ENCODE peak calls at places on chromosomes 2 and 18, in ten cellular contexts. Q, K, B, D, T, W, N, Y, F and O are unnamed samples.

GRCh38 chr18:58616446-58616845 is 12.4 kb downstream of the ALPK2 start:
- DNase-seq in W (no peak), N (no peak), T (no peak), K (no peak), F (no peak), Y (no peak), D (no peak), Q (no peak), B (no peak), O (no peak)

GRCh38 chr2:218873359-218874194 is 7.1 kb upstream of the WNT10A start:
- DNase-seq in Y (no peak), K (no peak), Q (peak; percentile 41), T (no peak), F (no peak), W (no peak), D (no peak), N (peak; percentile 67), B (no peak), O (no peak)

GRCh38 chr2:10125842-10126596 is 3.5 kb downstream of the RRM2 start:
- DNase-seq in N (no peak), T (no peak), F (no peak), W (no peak), B (no peak), Q (no peak), D (no peak), Y (no peak), K (no peak), O (no peak)

GRCh38 chr2:72204156-72204781 is 56.6 kb upstream of the CYP26B1 start:
- DNase-seq in F (no peak), N (no peak), Y (no peak), D (no peak), B (no peak), Q (no peak), K (no peak), W (no peak), T (no peak), O (no peak)

GRCh38 chr18:8657050-8657820 is 48.0 kb downstream of the RAB12 start:
- DNase-seq in Q (no peak), D (no peak), W (no peak), B (no peak), T (no peak), F (no peak), K (no peak), Y (no peak), N (no peak), O (no peak)

GRCh38 chr2:74762789-74763188 is 71.1 kb upstream of the HK2 start:
- DNase-seq in Q (no peak), F (no peak), K (no peak), B (no peak), Y (no peak), N (no peak), D (no peak), T (no peak), W (no peak), O (no peak)

GRCh38 chr2:222627764-222628163 is 28.1 kb downstream of the FARSB start:
- DNase-seq in K (no peak), W (no peak), Y (peak; percentile 58), T (no peak), B (no peak), D (no peak), F (no peak), N (no peak), Q (no peak), O (no peak)

GRCh38 chr2:125408839-125409502 is 1247.0 kb upstream of the GYPC start:
- DNase-seq in D (no peak), B (no peak), N (no peak), Q (no peak), Y (no peak), F (no peak), T (no peak), W (no peak), K (no peak), O (no peak)

GRCh38 chr2:18154259-18154658 is 275.8 kb downstream of the KCNS3 start:
- DNase-seq in K (no peak), Y (no peak), D (no peak), Q (no peak), N (no peak), W (no peak), F (no peak), B (no peak), T (no peak), O (no peak)

GRCh38 chr2:226756131-226756530 is 43.5 kb downstream of the IRS1 start:
- DNase-seq in W (no peak), N (no peak), D (no peak), Q (no peak), B (no peak), Y (peak; percentile 94), F (no peak), K (no peak), T (no peak), O (peak; percentile 16)

GRCh38 chr2:228329279-228329678 is 147.8 kb upstream of the SPHKAP start:
- DNase-seq in F (no peak), Y (no peak), K (no peak), N (no peak), D (no peak), T (no peak), B (no peak), Q (no peak), W (peak; percentile 52), O (no peak)

GRCh38 chr2:56313541-56313940 is 129.8 kb downstream of the CCDC85A start:
- DNase-seq in F (no peak), Q (no peak), B (no peak), N (no peak), T (no peak), W (no peak), D (no peak), K (no peak), Y (no peak), O (no peak)

GRCh38 chr2:239349448-239350135 is 51.2 kb downstream of the HDAC4 start:
- DNase-seq in K (no peak), Y (no peak), D (peak; percentile 61), B (no peak), F (no peak), N (no peak), W (no peak), Q (no peak), T (no peak), O (no peak)

GRCh38 chr18:57095884-57096283 is 51.0 kb upstream of the BOD1L2 start:
- DNase-seq in T (no peak), Y (no peak), B (no peak), D (no peak), K (no peak), W (no peak), N (no peak), Q (no peak), F (no peak), O (no peak)

DNA sequence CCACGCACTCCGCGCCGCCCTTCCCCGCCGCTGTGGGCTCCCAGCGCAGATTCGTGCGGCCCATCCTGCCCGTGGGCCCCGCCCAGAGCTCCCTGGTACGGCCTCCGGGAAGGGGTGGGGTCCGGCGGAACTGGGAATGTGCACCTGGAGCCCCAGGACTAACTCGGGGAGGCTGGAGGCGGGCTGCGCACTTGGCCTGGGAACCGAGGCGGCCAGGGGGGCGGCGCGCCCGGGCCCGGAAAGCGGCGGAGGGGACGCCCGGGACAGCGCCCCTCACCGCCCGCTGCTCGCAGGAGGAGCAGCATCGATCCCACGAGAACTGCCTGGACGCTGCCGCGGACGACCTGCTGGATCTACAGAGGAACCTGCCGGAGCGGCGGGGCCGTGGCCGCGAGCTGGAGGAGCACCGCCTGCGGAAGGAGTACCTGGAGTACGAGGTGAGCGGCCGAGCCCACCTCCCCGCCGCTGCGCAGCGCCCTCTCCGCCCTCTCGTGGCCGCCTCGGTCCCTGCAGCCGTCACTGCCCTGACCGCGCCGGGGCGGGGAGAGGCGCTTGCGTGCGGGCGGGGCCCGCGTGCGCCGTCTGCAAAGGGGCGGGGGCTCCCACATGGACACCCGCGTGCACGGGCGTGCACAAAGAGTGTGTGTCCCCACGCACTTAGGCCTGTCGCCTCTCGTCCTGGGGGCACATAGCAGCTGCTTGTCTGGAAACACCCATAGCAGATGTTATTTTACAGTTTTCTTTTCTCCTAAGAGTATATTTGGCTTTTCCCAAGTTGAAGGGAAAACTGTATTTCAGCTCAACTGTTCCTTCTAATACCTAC is 25.2 kb downstream of the PSD4 start:
- DNase-seq in W (peak; percentile 82), F (no peak), N (peak; percentile 92), T (peak; percentile 89), K (no peak), Y (peak; percentile 55), D (peak; percentile 83), Q (peak; percentile 89), B (no peak), O (peak; percentile 94)
- TF ChIP-seq CTCF in W (peak; percentile 89), F (peak; percentile 93), N (peak; percentile 93), T (peak; percentile 86), K (peak; percentile 95), Y (peak; percentile 41), D (peak; percentile 84), Q (peak; percentile 79), B (peak; percentile 93), O (peak; percentile 97)

GRCh38 chr2:63189026-63189425 is 138.4 kb downstream of the OTX1 start:
- DNase-seq in Y (peak; percentile 60), N (peak; percentile 29), D (no peak), F (no peak), W (no peak), B (no peak), Q (peak; percentile 63), K (no peak), T (no peak), O (peak; percentile 68)
- TF ChIP-seq CTCF in Y (peak; percentile 97), N (peak; percentile 54), D (no peak), F (no peak), W (no peak), B (peak; percentile 68), Q (peak; percentile 71), K (no peak), T (peak; percentile 17), O (peak; percentile 85)

GRCh38 chr2:152468832-152469692 is 134.1 kb downstream of the FMNL2 start:
- DNase-seq in W (no peak), B (no peak), D (no peak), N (no peak), T (no peak), Q (no peak), K (no peak), Y (peak; percentile 57), F (no peak), O (no peak)
- TF ChIP-seq CTCF in W (no peak), B (no peak), D (no peak), N (no peak), T (no peak), Q (no peak), K (no peak), Y (no peak), F (no peak), O (no peak)

GRCh38 chr2:144332356-144333143 is 187.4 kb downstream of the ZEB2 start:
- DNase-seq in F (peak; percentile 17), K (peak; percentile 90), T (peak; percentile 89), Y (peak; percentile 80), D (peak; percentile 94), B (no peak), N (peak; percentile 89), Q (peak; percentile 84), W (peak; percentile 91), O (peak; percentile 94)

GRCh38 chr2:144329472-144329871 is 190.4 kb downstream of the ZEB2 start:
- DNase-seq in B (no peak), K (no peak), W (no peak), N (no peak), Y (no peak), F (no peak), D (no peak), Q (no peak), T (no peak), O (no peak)

GRCh38 chr2:144333144-144333555 is 186.8 kb downstream of the ZEB2 start:
- DNase-seq in T (no peak), F (no peak), N (no peak), B (no peak), W (no peak), Y (no peak), K (no peak), D (no peak), Q (no peak), O (no peak)

GRCh38 chr2:144330951-144331651 is 188.8 kb downstream of the ZEB2 start:
- DNase-seq in W (no peak), B (no peak), T (no peak), N (peak; percentile 2), D (no peak), Q (no peak), Y (peak; percentile 19), F (no peak), K (no peak), O (no peak)

GRCh38 chr2:144331652-144332355 is 188.1 kb downstream of the ZEB2 start:
- DNase-seq in Q (peak; percentile 51), B (no peak), D (no peak), N (no peak), T (no peak), F (peak; percentile 14), Y (no peak), K (no peak), W (no peak), O (no peak)
- TF ChIP-seq CTCF in Q (no peak), B (peak; percentile 37), D (peak; percentile 14), N (no peak), T (no peak), F (peak; percentile 6), Y (no peak), K (peak; percentile 22), W (no peak), O (no peak)